ENCODE peak calls at places on chromosomes 3 and 15, in four cellular contexts. J is HEK293T, Y is HepG2, I is K562. O is an unnamed sample.

GRCh38 chr3:25572919-25573385 is 91.8 kb downstream of the TOP2B start:
- DNase-seq in I (no peak), J (no peak), Y (no peak), O (no peak)

GRCh38 chr15:36029606-36030005 is 483.6 kb upstream of the DPH6 start:
- DNase-seq in I (no peak), J (no peak), Y (no peak), O (no peak)

GRCh38 chr3:191260431-191261303 is 61.6 kb downstream of the OSTN start:
- DNase-seq in Y (no peak), I (no peak), J (no peak), O (no peak)

GRCh38 chr15:57740048-57740447 is 33.5 kb downstream of the POLR2M start:
- DNase-seq in I (no peak), J (no peak), Y (no peak), O (no peak)

GRCh38 chr15:58715266-58715917 is 34.1 kb downstream of the ADAM10 start:
- DNase-seq in I (no peak), J (no peak), Y (no peak), O (no peak)

GRCh38 chr3:38133209-38133556 is 3.7 kb downstream of the ACAA1 start:
- DNase-seq in I (no peak), J (no peak), Y (no peak), O (no peak)

GRCh38 chr3:88957751-88958452 is 149.5 kb upstream of the EPHA3 start:
- DNase-seq in J (no peak), I (no peak), Y (no peak), O (no peak)

GRCh38 chr15:88894348-88894818 is 961 bp downstream of the HAPLN3 start:
- DNase-seq in J (peak; percentile 87), Y (peak; percentile 49), I (peak; percentile 76), O (no peak)

GRCh38 chr3:110062711-110063110 is 725.4 kb upstream of the DPPA4 start:
- DNase-seq in J (no peak), I (no peak), Y (no peak), O (no peak)

GRCh38 chr3:99248130-99248529 is 346.6 kb upstream of the DCBLD2 start:
- DNase-seq in J (no peak), Y (no peak), I (no peak), O (no peak)

GRCh38 chr3:58620446-58620845 is 43.3 kb upstream of the FAM107A start:
- DNase-seq in I (no peak), J (no peak), Y (no peak), O (no peak)

GRCh38 chr3:159830523-159831151 is 158.0 kb upstream of the IL12A start:
- DNase-seq in Y (no peak), I (no peak), J (no peak), O (no peak)

GRCh38 chr3:47007001-47007400 is 27.5 kb downstream of the NBEAL2 start:
- DNase-seq in J (no peak), Y (no peak), I (no peak), O (no peak)

GRCh38 chr3:15284121-15284889 is 48.1 kb downstream of the SH3BP5 start:
- DNase-seq in J (no peak), Y (no peak), I (no peak), O (no peak)

GRCh38 chr3:139935866-139936817 is 1.2 kb downstream of the CLSTN2 start:
- DNase-seq in Y (no peak), J (peak; percentile 20), I (no peak), O (no peak)

GRCh38 chr3:66904816-66905543 is 93.1 kb upstream of the KBTBD8 start:
- DNase-seq in J (no peak), I (no peak), Y (peak; percentile 12), O (no peak)

GRCh38 chr3:60919296-60919695 is 332.0 kb downstream of the FHIT start:
- DNase-seq in Y (no peak), I (no peak), J (no peak), O (no peak)

GRCh38 chr3:71142440-71143161 is 440.9 kb downstream of the FOXP1 start:
- DNase-seq in I (no peak), J (no peak), Y (no peak), O (no peak)

GRCh38 chr3:101853971-101854370 is 4.7 kb downstream of the NFKBIZ start:
- DNase-seq in I (no peak), Y (no peak), J (no peak), O (no peak)

DNA sequence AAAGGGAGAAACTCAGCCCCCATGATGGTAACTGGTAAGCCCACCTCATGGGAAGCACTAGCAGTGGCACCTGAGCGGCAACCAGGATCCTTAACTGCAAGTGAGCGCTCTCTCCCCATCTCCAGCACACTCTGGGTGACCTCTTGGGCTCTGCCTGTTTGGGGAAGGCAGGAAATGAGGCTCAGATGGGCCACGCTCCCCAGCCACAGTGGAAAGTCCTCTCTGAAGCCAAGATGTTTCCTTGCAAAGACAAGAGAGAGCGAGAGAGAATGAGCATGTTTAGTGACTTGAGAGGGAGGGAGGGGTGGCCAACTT is 289.0 kb downstream of the UACA start:
- DNase-seq in J (no peak), I (no peak), Y (no peak), O (no peak)
- TF ChIP-seq TARDBP in J (no peak), I (no peak), Y (no peak), O (no peak)

DNA sequence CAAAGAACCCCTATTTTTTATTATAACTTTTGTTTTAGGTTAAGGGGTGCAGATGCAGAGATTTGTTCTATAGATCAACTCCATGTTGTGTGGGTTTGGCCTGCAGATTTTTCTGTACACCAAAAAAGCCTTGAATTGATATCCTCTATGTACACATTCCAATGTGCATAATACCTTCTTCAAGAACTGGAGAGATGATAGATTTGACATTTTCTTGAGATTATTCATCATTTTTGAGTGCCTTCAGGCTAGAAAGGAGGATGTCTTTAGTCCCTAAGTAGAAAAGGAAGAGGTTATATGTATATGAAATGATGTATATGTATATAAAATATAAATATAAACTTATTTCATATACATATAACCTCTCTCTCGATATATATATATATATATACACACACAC is 1190.0 kb upstream of the ALCAM start:
- DNase-seq in I (no peak), Y (no peak), J (no peak), O (no peak)
- TF ChIP-seq TARDBP in I (no peak), Y (no peak), J (no peak), O (no peak)

GRCh38 chr3:152258448-152259302 is 10.1 kb upstream of the MBNL1 start:
- DNase-seq in Y (peak; percentile 94), J (no peak), I (no peak), O (no peak)
- TF ChIP-seq TARDBP in Y (peak; percentile 27), J (no peak), I (no peak), O (no peak)

GRCh38 chr15:82556315-82557035 is 16.2 kb upstream of the RPS17 start:
- DNase-seq in J (no peak), Y (no peak), I (no peak), O (no peak)
- TF ChIP-seq TARDBP in J (no peak), Y (no peak), I (no peak), O (no peak)

GRCh38 chr3:147267431-147267830 is 138.9 kb downstream of the ZIC4 start:
- DNase-seq in J (no peak), I (no peak), Y (no peak), O (no peak)
- TF ChIP-seq TARDBP in J (no peak), I (no peak), Y (no peak), O (no peak)

DNA sequence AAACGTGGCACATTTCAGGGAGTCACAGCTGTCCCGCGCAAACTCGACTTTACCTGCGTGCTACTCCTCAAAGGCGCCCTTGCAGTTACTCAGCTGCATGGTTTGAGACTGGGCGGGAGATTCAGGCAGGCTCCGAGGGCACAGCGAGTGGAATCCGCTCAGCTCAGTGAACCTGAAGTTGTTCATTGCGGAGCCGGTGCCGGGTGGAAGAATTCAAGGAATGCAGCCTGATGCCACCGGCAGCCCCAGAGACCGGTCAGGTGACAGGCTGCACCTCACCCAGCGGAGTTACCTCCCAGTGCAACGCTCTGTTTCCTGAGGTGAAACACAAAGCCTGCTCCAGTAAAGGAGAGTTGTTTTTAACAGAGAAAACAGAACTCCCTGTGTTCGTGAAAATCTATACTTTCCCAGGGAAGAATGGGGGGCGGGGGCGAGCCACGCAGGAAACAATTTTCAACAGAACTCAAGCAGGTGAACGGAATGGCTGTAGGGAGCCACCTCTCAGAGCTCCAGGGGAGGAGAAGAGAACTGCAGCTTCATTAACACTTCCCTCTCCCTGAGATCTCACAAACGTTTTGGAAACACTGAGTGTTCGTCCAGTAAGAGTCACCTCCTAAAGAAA is 3.8 kb downstream of the VEPH1 start:
- DNase-seq in I (no peak), J (peak; percentile 14), Y (peak; percentile 61), O (no peak)
- TF ChIP-seq TARDBP in I (no peak), J (no peak), Y (no peak), O (no peak)